ENCODE peak calls at places on chromosomes 12 and 14, in four cellular contexts. Y is HCT116, X is SK-N-SH, Z is K562. R is an unnamed sample.
A peak's percentile ranks its signal among the peaks of the same experiment; 100 is the strongest.

GRCh38 chr12:9943244-9943643 is 11.1 kb upstream of the CLEC2A start:
- DNase-seq in X (no peak), Y (no peak), Z (no peak), R (no peak)

GRCh38 chr12:110565919-110566871 is 16.9 kb downstream of the PPTC7 start:
- DNase-seq in Z (no peak), Y (no peak), X (no peak), R (peak; percentile 78)

GRCh38 chr12:40692617-40693502 is 621 bp downstream of the CNTN1 start:
- DNase-seq in Z (no peak), Y (no peak), X (peak; percentile 66), R (no peak)

GRCh38 chr14:53509845-53510244 is 356.7 kb upstream of the DDHD1 start:
- DNase-seq in Y (no peak), X (no peak), Z (no peak), R (no peak)

GRCh38 chr12:46219892-46220655 is 48.8 kb downstream of the SLC38A1 start:
- DNase-seq in Z (peak; percentile 73), X (no peak), Y (peak; percentile 68), R (peak; percentile 30)

GRCh38 chr12:61355105-61355504 is 905.1 kb upstream of the USP15 start:
- DNase-seq in Y (no peak), Z (no peak), X (no peak), R (no peak)

GRCh38 chr14:89237923-89238529 is 179.0 kb downstream of the FOXN3 start:
- DNase-seq in Y (no peak), X (peak; percentile 61), Z (no peak), R (no peak)

GRCh38 chr14:68539311-68539737 is 253.5 kb downstream of the ZFP36L1 start:
- DNase-seq in Z (no peak), X (no peak), Y (no peak), R (no peak)

GRCh38 chr12:112352921-112353320 is 29.3 kb downstream of the HECTD4 start:
- DNase-seq in Y (no peak), Z (no peak), X (no peak), R (no peak)

GRCh38 chr12:68317047-68317667 is 15.0 kb downstream of the MDM1 start:
- DNase-seq in Y (peak; percentile 27), X (peak; percentile 40), Z (peak; percentile 29), R (peak; percentile 35)

GRCh38 chr12:11204173-11204572 is 17.4 kb upstream of the TAS2R42 start:
- DNase-seq in Y (no peak), Z (no peak), X (no peak), R (no peak)

GRCh38 chr12:42124764-42125371 is 19.8 kb downstream of the GXYLT1 start:
- DNase-seq in X (no peak), Z (no peak), Y (no peak), R (peak; percentile 25)

GRCh38 chr12:46717159-46717558 is 108.6 kb downstream of the SLC38A4 start:
- DNase-seq in Y (no peak), Z (no peak), X (no peak), R (no peak)

GRCh38 chr14:92528486-92529100 is 15.0 kb downstream of the RIN3 start:
- DNase-seq in X (no peak), Y (no peak), Z (no peak), R (no peak)

GRCh38 chr14:65483647-65484046 is 71.1 kb downstream of the FUT8 start:
- DNase-seq in Z (no peak), Y (peak; percentile 10), X (no peak), R (no peak)

GRCh38 chr14:89378119-89378518 is 38.9 kb downstream of the FOXN3 start:
- DNase-seq in Z (no peak), X (no peak), Y (no peak), R (no peak)

GRCh38 chr14:54686219-54686870 is 119.4 kb downstream of the SAMD4A start:
- DNase-seq in Y (no peak), X (no peak), Z (no peak), R (no peak)

GRCh38 chr14:64434528-64434927 is 30.8 kb upstream of the AKAP5 start:
- DNase-seq in X (no peak), Y (no peak), Z (no peak), R (no peak)

GRCh38 chr14:39107624-39108023 is 4.6 kb upstream of the SEC23A start:
- DNase-seq in Z (no peak), Y (no peak), X (peak; percentile 35), R (peak; percentile 78)

GRCh38 chr12:52615912-52616311 is 2.4 kb downstream of the KRT73 start:
- DNase-seq in Z (no peak), Y (no peak), X (no peak), R (no peak)

GRCh38 chr12:52613363-52614030 is 4.9 kb downstream of the KRT73 start:
- DNase-seq in Y (no peak), X (no peak), Z (no peak), R (no peak)

GRCh38 chr12:52616680-52617402 is 1.5 kb downstream of the KRT73 start:
- DNase-seq in Y (no peak), X (no peak), Z (no peak), R (no peak)

GRCh38 chr12:52614381-52615207 is 3.8 kb downstream of the KRT73 start:
- DNase-seq in Z (no peak), Y (no peak), X (no peak), R (no peak)

GRCh38 chr12:52615208-52615868 is 3.0 kb downstream of the KRT73 start:
- DNase-seq in Z (no peak), Y (no peak), X (no peak), R (no peak)
- TF ChIP-seq ELF1 in Z (no peak), Y (no peak), X (no peak), R (no peak)

DNA sequence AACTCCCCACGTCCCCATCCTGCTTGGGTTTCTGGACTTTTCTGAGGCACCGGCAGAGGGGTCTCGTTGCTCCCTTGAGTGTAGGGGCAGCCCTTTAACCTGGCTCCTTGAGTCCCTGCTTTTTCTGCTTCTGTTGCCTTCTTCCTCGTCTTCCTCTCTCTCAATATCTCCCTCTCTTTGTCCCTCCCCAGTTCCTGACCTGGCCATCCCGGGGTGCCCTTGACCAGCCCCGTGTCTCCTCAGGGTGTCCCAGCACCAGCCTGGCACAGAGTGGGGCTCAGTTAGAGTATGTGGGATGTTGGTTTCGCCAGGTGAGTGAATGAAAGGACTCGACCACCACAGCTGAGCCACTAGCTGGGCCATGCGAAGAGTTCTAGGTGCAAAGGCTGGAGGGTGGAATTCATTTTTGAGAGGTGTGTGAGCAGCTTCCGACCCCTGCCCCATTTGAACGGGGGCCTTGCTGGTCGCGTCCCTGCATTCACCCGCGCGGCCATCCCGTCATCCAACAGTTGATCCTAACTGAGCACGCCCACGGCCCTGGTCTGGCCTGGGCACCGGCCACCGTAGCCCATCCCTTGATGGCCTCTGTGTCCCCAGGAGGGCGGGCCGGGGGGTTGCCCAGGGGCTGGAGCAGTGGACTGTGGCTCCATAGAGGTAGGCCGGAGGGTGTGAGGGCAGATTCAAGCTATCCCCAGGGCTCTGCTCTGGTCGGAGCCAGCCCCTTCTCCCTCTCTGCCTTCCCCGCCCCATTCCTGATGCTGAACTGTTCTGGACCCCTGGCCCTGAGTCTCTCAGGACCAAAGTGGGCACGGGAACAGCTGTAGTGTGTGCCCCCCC is 8.7 kb downstream of the MEG3 start:
- DNase-seq in X (no peak), Y (no peak), Z (no peak), R (no peak)
- TF ChIP-seq ELF1 in X (no peak), Y (no peak), Z (no peak), R (no peak)

GRCh38 chr12:6084261-6084968 is 40.1 kb downstream of the VWF start:
- DNase-seq in X (peak; percentile 85), Y (peak; percentile 60), Z (no peak), R (no peak)
- TF ChIP-seq ELF1 in X (no peak), Y (no peak), Z (no peak), R (no peak)

DNA sequence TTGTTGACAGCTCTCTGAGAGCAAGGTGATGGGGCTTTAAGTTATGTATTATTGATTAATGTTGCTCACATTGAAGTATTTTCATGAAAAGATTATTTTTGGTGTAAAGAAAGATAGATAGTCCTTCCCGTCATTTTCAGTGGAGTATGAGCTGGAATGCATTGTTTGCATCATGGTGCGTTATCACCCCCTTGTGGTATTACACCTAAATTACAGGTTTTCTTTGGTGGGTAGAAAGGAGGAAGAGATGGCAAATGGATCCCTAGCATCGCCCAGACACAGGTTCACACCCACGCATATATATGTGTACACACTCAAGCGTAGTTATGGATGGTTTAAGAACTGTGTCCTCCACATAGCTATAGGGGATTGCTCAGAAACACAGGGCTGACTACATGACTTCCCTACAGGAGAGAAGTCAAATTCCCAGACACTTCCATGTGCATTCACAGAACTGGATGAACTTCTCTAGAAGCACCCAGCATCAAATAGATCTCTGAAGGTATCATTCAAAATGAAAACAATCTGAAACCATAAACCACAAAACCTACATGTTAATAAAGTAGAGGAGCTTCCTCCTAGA is 14.4 kb upstream of the SERPINA10 start:
- DNase-seq in X (no peak), Y (peak; percentile 28), Z (peak; percentile 14), R (peak; percentile 50)
- TF ChIP-seq ELF1 in X (no peak), Y (no peak), Z (no peak), R (no peak)

GRCh38 chr12:103785243-103786031 is 55.6 kb downstream of the NT5DC3 start:
- DNase-seq in X (no peak), Y (no peak), Z (no peak), R (peak; percentile 18)
- TF ChIP-seq ELF1 in X (no peak), Y (no peak), Z (no peak), R (no peak)

GRCh38 chr12:57852620-57853509 is 6.3 kb upstream of the CTDSP2 start:
- DNase-seq in Y (no peak), X (no peak), Z (peak; percentile 38), R (peak; percentile 32)
- TF ChIP-seq ELF1 in Y (no peak), X (no peak), Z (no peak), R (no peak)